ENCODE peak calls at places on chromosomes 4 and X, in four cellular contexts. One of them, this sample, is unnamed.

GRCh38 chr4:141464366-141464765 is 172.0 kb upstream of the IL15 start:
- DNase-seq in NCI-H69: peak
- DNase-seq in LHCN-M2: peak
- DNase-seq in activated CD4-positive, alpha-beta T cell treated with anti-CD3 and anti-CD28 coated beads, Interleukin-2, amount 50 U/mL, for 48 hours: no peak
- DNase-seq in this sample: no peak

GRCh38 chr4:85475631-85476233 is 782 bp downstream of the ARHGAP24 start:
- DNase-seq in NCI-H69: peak
- DNase-seq in LHCN-M2: peak
- DNase-seq in activated CD4-positive, alpha-beta T cell treated with anti-CD3 and anti-CD28 coated beads, Interleukin-2, amount 50 U/mL, for 48 hours: no peak
- DNase-seq in this sample: no peak

GRCh38 chr4:61938250-61938846 is 738.2 kb downstream of the ADGRL3 start:
- DNase-seq in NCI-H69: no peak
- DNase-seq in LHCN-M2: no peak
- DNase-seq in activated CD4-positive, alpha-beta T cell treated with anti-CD3 and anti-CD28 coated beads, Interleukin-2, amount 50 U/mL, for 48 hours: no peak
- DNase-seq in this sample: no peak

GRCh38 chrX:2631743-2632532 is 59.2 kb upstream of the CD99 start:
- DNase-seq in NCI-H69: no peak
- DNase-seq in LHCN-M2: no peak
- DNase-seq in activated CD4-positive, alpha-beta T cell treated with anti-CD3 and anti-CD28 coated beads, Interleukin-2, amount 50 U/mL, for 48 hours: no peak
- DNase-seq in this sample: no peak

GRCh38 chrX:124280294-124280902 is 52.1 kb upstream of the TEX13D start:
- DNase-seq in NCI-H69: no peak
- DNase-seq in LHCN-M2: no peak
- DNase-seq in activated CD4-positive, alpha-beta T cell treated with anti-CD3 and anti-CD28 coated beads, Interleukin-2, amount 50 U/mL, for 48 hours: no peak
- DNase-seq in this sample: no peak

GRCh38 chr4:151541438-151542071 is 132.6 kb downstream of the FHIP1A start:
- DNase-seq in NCI-H69: peak
- DNase-seq in LHCN-M2: peak
- DNase-seq in activated CD4-positive, alpha-beta T cell treated with anti-CD3 and anti-CD28 coated beads, Interleukin-2, amount 50 U/mL, for 48 hours: no peak
- DNase-seq in this sample: no peak

GRCh38 chr4:86940176-86940575 is 5.4 kb downstream of the AFF1 start:
- DNase-seq in NCI-H69: no peak
- DNase-seq in LHCN-M2: no peak
- DNase-seq in activated CD4-positive, alpha-beta T cell treated with anti-CD3 and anti-CD28 coated beads, Interleukin-2, amount 50 U/mL, for 48 hours: no peak
- DNase-seq in this sample: no peak

GRCh38 chr4:105025263-105026017 is 121.2 kb upstream of the TET2 start:
- DNase-seq in NCI-H69: no peak
- DNase-seq in LHCN-M2: no peak
- DNase-seq in activated CD4-positive, alpha-beta T cell treated with anti-CD3 and anti-CD28 coated beads, Interleukin-2, amount 50 U/mL, for 48 hours: no peak
- DNase-seq in this sample: no peak

GRCh38 chr4:97367878-97368277 is 775.4 kb downstream of the STPG2 start:
- DNase-seq in NCI-H69: peak
- DNase-seq in LHCN-M2: peak
- DNase-seq in activated CD4-positive, alpha-beta T cell treated with anti-CD3 and anti-CD28 coated beads, Interleukin-2, amount 50 U/mL, for 48 hours: no peak
- DNase-seq in this sample: no peak

GRCh38 chrX:24024819-24025740 is 1.9 kb downstream of the KLHL15 start:
- DNase-seq in NCI-H69: peak
- DNase-seq in LHCN-M2: peak
- DNase-seq in activated CD4-positive, alpha-beta T cell treated with anti-CD3 and anti-CD28 coated beads, Interleukin-2, amount 50 U/mL, for 48 hours: peak
- DNase-seq in this sample: peak